ENCODE peak calls at places on chromosomes 1 and 21, in eight cellular contexts. One of them, this sample, is unnamed.

GRCh38 chr21:45972716-45973474 is 8.7 kb upstream of the COL6A1 start:
- DNase-seq in NCI-H510A treated with DMSO at 0.1 percent for 48 hours: no peak
- DNase-seq in RWPE2: peak
- DNase-seq in GDM1: no peak
- DNase-seq in ovary: peak
- DNase-seq in EH: peak
- DNase-seq in ACHN: no peak
- DNase-seq in natural killer cell: no peak
- DNase-seq in this sample: peak

GRCh38 chr21:42097860-42098259 is 26.7 kb downstream of the UMODL1 start:
- DNase-seq in NCI-H510A treated with DMSO at 0.1 percent for 48 hours: peak
- DNase-seq in GDM1: peak
- DNase-seq in ACHN: peak
- DNase-seq in natural killer cell: no peak
- DNase-seq in RWPE2: no peak
- DNase-seq in EH: peak
- DNase-seq in ovary: no peak
- DNase-seq in this sample: peak

GRCh38 chr1:150627821-150628410 is 1.5 kb downstream of the ENSA start:
- DNase-seq in NCI-H510A treated with DMSO at 0.1 percent for 48 hours: no peak
- DNase-seq in RWPE2: no peak
- DNase-seq in ACHN: no peak
- DNase-seq in GDM1: no peak
- DNase-seq in ovary: no peak
- DNase-seq in natural killer cell: no peak
- DNase-seq in EH: no peak
- DNase-seq in this sample: no peak

GRCh38 chr1:53582211-53583020 is 123.2 kb downstream of the DMRTB1 start:
- DNase-seq in GDM1: no peak
- DNase-seq in natural killer cell: peak
- DNase-seq in ovary: peak
- DNase-seq in RWPE2: peak
- DNase-seq in EH: no peak
- DNase-seq in NCI-H510A treated with DMSO at 0.1 percent for 48 hours: no peak
- DNase-seq in ACHN: no peak
- DNase-seq in this sample: no peak

GRCh38 chr1:96370752-96371151 is 350.8 kb upstream of the PTBP2 start:
- DNase-seq in ACHN: no peak
- DNase-seq in natural killer cell: no peak
- DNase-seq in EH: peak
- DNase-seq in RWPE2: no peak
- DNase-seq in ovary: no peak
- DNase-seq in NCI-H510A treated with DMSO at 0.1 percent for 48 hours: no peak
- DNase-seq in GDM1: no peak
- DNase-seq in this sample: peak

GRCh38 chr1:52792002-52792401 is 50.6 kb upstream of the ZYG11A start:
- DNase-seq in NCI-H510A treated with DMSO at 0.1 percent for 48 hours: no peak
- DNase-seq in ovary: no peak
- DNase-seq in GDM1: peak
- DNase-seq in natural killer cell: no peak
- DNase-seq in RWPE2: no peak
- DNase-seq in EH: no peak
- DNase-seq in ACHN: no peak
- DNase-seq in this sample: peak

GRCh38 chr1:71339238-71339637 is 258.4 kb upstream of the ZRANB2 start:
- DNase-seq in NCI-H510A treated with DMSO at 0.1 percent for 48 hours: no peak
- DNase-seq in ovary: no peak
- DNase-seq in ACHN: no peak
- DNase-seq in EH: no peak
- DNase-seq in RWPE2: no peak
- DNase-seq in GDM1: no peak
- DNase-seq in natural killer cell: no peak
- DNase-seq in this sample: no peak

GRCh38 chr1:101136739-101137138 is 100.1 kb upstream of the S1PR1 start:
- DNase-seq in NCI-H510A treated with DMSO at 0.1 percent for 48 hours: no peak
- DNase-seq in natural killer cell: no peak
- DNase-seq in GDM1: no peak
- DNase-seq in RWPE2: no peak
- DNase-seq in ovary: no peak
- DNase-seq in ACHN: no peak
- DNase-seq in EH: peak
- DNase-seq in this sample: peak

GRCh38 chr1:41221995-41222991 is 19.8 kb downstream of the SCMH1 start:
- DNase-seq in ovary: no peak
- DNase-seq in GDM1: no peak
- DNase-seq in NCI-H510A treated with DMSO at 0.1 percent for 48 hours: peak
- DNase-seq in EH: no peak
- DNase-seq in natural killer cell: no peak
- DNase-seq in ACHN: no peak
- DNase-seq in RWPE2: no peak
- DNase-seq in this sample: peak

GRCh38 chr1:41840592-41841246 is 78.0 kb downstream of the HIVEP3 start:
- DNase-seq in NCI-H510A treated with DMSO at 0.1 percent for 48 hours: no peak
- DNase-seq in ovary: no peak
- DNase-seq in ACHN: no peak
- DNase-seq in RWPE2: no peak
- DNase-seq in EH: peak
- DNase-seq in natural killer cell: no peak
- DNase-seq in GDM1: no peak
- DNase-seq in this sample: no peak

GRCh38 chr1:46595127-46595526 is 8.9 kb downstream of the MKNK1 start:
- DNase-seq in GDM1: peak
- DNase-seq in ACHN: no peak
- DNase-seq in NCI-H510A treated with DMSO at 0.1 percent for 48 hours: no peak
- DNase-seq in EH: no peak
- DNase-seq in natural killer cell: no peak
- DNase-seq in ovary: no peak
- DNase-seq in RWPE2: no peak
- DNase-seq in this sample: no peak